ENCODE peak calls at places on chromosomes 13 and 19, in four cellular contexts. One of them, this sample, is unnamed.

GRCh38 chr13:52850396-52851152 is 2.1 kb upstream of the PCDH8 start:
- DNase-seq in endothelial cell: peak; percentile 91
- DNase-seq in heart right ventricle: peak; percentile 70
- DNase-seq in bronchial epithelial cell: peak; percentile 21
- DNase-seq in this sample: peak; percentile 93

GRCh38 chr13:105084931-105085330 is 1450.5 kb downstream of the EFNB2 start:
- DNase-seq in endothelial cell: no peak
- DNase-seq in heart right ventricle: no peak
- DNase-seq in bronchial epithelial cell: no peak
- DNase-seq in this sample: no peak

GRCh38 chr13:43119206-43119605 is 95.8 kb downstream of the DNAJC15 start:
- DNase-seq in endothelial cell: no peak
- DNase-seq in heart right ventricle: no peak
- DNase-seq in bronchial epithelial cell: no peak
- DNase-seq in this sample: no peak

GRCh38 chr13:30004204-30004603 is 153.8 kb upstream of the UBL3 start:
- DNase-seq in bronchial epithelial cell: peak; percentile 72
- DNase-seq in endothelial cell: no peak
- DNase-seq in heart right ventricle: no peak
- DNase-seq in this sample: no peak

GRCh38 chr19:1019980-1020867 is 699 bp downstream of the TMEM259 start:
- DNase-seq in heart right ventricle: no peak
- DNase-seq in bronchial epithelial cell: no peak
- DNase-seq in endothelial cell: no peak
- DNase-seq in this sample: peak; percentile 50

GRCh38 chr19:18060472-18060871 is 26.3 kb downstream of the IL12RB1 start:
- DNase-seq in endothelial cell: no peak
- DNase-seq in bronchial epithelial cell: no peak
- DNase-seq in heart right ventricle: no peak
- DNase-seq in this sample: no peak

GRCh38 chr13:114140131-114140908 is 7.9 kb upstream of the RASA3 start:
- DNase-seq in bronchial epithelial cell: no peak
- DNase-seq in endothelial cell: no peak
- DNase-seq in heart right ventricle: no peak
- DNase-seq in this sample: no peak

GRCh38 chr13:98567140-98567539 is 9.8 kb downstream of the STK24 start:
- DNase-seq in heart right ventricle: no peak
- DNase-seq in endothelial cell: no peak
- DNase-seq in bronchial epithelial cell: no peak
- DNase-seq in this sample: no peak

GRCh38 chr13:21458457-21458815 is 667 bp downstream of the ZDHHC20 start:
- DNase-seq in bronchial epithelial cell: peak; percentile 50
- DNase-seq in endothelial cell: peak; percentile 28
- DNase-seq in heart right ventricle: peak; percentile 23
- DNase-seq in this sample: peak; percentile 36

GRCh38 chr13:39123578-39123977 is 85.3 kb downstream of the NHLRC3 start:
- DNase-seq in bronchial epithelial cell: no peak
- DNase-seq in endothelial cell: no peak
- DNase-seq in heart right ventricle: no peak
- DNase-seq in this sample: no peak

GRCh38 chr19:32812036-32812435 is 57.5 kb downstream of the SLC7A9 start:
- DNase-seq in endothelial cell: no peak
- DNase-seq in bronchial epithelial cell: no peak
- DNase-seq in heart right ventricle: no peak
- DNase-seq in this sample: no peak

GRCh38 chr19:55075366-55075998 is at the start of gene EPS8L1:
- DNase-seq in bronchial epithelial cell: peak; percentile 60
- DNase-seq in heart right ventricle: no peak
- DNase-seq in endothelial cell: no peak
- DNase-seq in this sample: peak; percentile 55

GRCh38 chr19:39871362-39871761 is 25.2 kb upstream of the FBL start:
- DNase-seq in heart right ventricle: no peak
- DNase-seq in bronchial epithelial cell: no peak
- DNase-seq in endothelial cell: no peak
- DNase-seq in this sample: no peak

GRCh38 chr13:74136089-74136658 is 2.0 kb upstream of the KLF12 start:
- DNase-seq in bronchial epithelial cell: peak; percentile 58
- DNase-seq in endothelial cell: peak; percentile 40
- DNase-seq in heart right ventricle: peak; percentile 33
- DNase-seq in this sample: peak; percentile 53

GRCh38 chr13:100883453-100883852 is 208.9 kb upstream of the TMTC4 start:
- DNase-seq in heart right ventricle: no peak
- DNase-seq in bronchial epithelial cell: no peak
- DNase-seq in endothelial cell: no peak
- DNase-seq in this sample: no peak

GRCh38 chr13:45325806-45326205 is 15.2 kb downstream of the TPT1 start:
- DNase-seq in heart right ventricle: peak; percentile 84
- DNase-seq in endothelial cell: no peak
- DNase-seq in bronchial epithelial cell: peak; percentile 93
- DNase-seq in this sample: no peak

GRCh38 chr19:34725400-34725799 is 8.6 kb upstream of the ZNF181 start:
- DNase-seq in heart right ventricle: no peak
- DNase-seq in bronchial epithelial cell: no peak
- DNase-seq in endothelial cell: no peak
- DNase-seq in this sample: no peak

GRCh38 chr19:43510713-43511112 is 6.2 kb upstream of the PHLDB3 start:
- DNase-seq in bronchial epithelial cell: no peak
- DNase-seq in endothelial cell: no peak
- DNase-seq in heart right ventricle: no peak
- DNase-seq in this sample: no peak

GRCh38 chr13:102902789-102903347 is 57.0 kb downstream of the ERCC5 start:
- DNase-seq in bronchial epithelial cell: no peak
- DNase-seq in heart right ventricle: peak; percentile 47
- DNase-seq in endothelial cell: no peak
- DNase-seq in this sample: no peak

GRCh38 chr13:40920826-40921225 is 98.3 kb downstream of the ELF1 start:
- DNase-seq in bronchial epithelial cell: no peak
- DNase-seq in endothelial cell: no peak
- DNase-seq in heart right ventricle: no peak
- DNase-seq in this sample: no peak

GRCh38 chr19:43720936-43721335 is 5.1 kb downstream of the IRGC start:
- DNase-seq in bronchial epithelial cell: no peak
- DNase-seq in endothelial cell: no peak
- DNase-seq in heart right ventricle: no peak
- DNase-seq in this sample: no peak

GRCh38 chr19:8610041-8610927 is at the start of gene ADAMTS10:
- DNase-seq in endothelial cell: peak; percentile 50
- DNase-seq in heart right ventricle: no peak
- DNase-seq in bronchial epithelial cell: no peak
- DNase-seq in this sample: peak; percentile 74

GRCh38 chr13:31014461-31014860 is 82.0 kb downstream of the TEX26 start:
- DNase-seq in heart right ventricle: no peak
- DNase-seq in endothelial cell: no peak
- DNase-seq in bronchial epithelial cell: no peak
- DNase-seq in this sample: no peak

GRCh38 chr13:44052843-44053607 is 173.3 kb downstream of the LACC1 start:
- DNase-seq in endothelial cell: peak; percentile 7
- DNase-seq in bronchial epithelial cell: peak; percentile 34
- DNase-seq in heart right ventricle: no peak
- DNase-seq in this sample: peak; percentile 40

GRCh38 chr13:36914648-36915047 is 5.4 kb downstream of the SMAD9 start:
- DNase-seq in heart right ventricle: no peak
- DNase-seq in endothelial cell: no peak
- DNase-seq in bronchial epithelial cell: no peak
- DNase-seq in this sample: no peak

GRCh38 chr19:50328257-50329145 is 676 bp downstream of the KCNC3 start:
- DNase-seq in bronchial epithelial cell: no peak
- DNase-seq in heart right ventricle: no peak
- DNase-seq in endothelial cell: no peak
- DNase-seq in this sample: peak; percentile 53

GRCh38 chr19:51354103-51354741 is 12.0 kb downstream of the ETFB start:
- DNase-seq in bronchial epithelial cell: no peak
- DNase-seq in endothelial cell: no peak
- DNase-seq in heart right ventricle: no peak
- DNase-seq in this sample: peak; percentile 39

GRCh38 chr13:84648069-84648640 is 765.9 kb upstream of the SLITRK1 start:
- DNase-seq in endothelial cell: no peak
- DNase-seq in bronchial epithelial cell: peak; percentile 24
- DNase-seq in heart right ventricle: no peak
- DNase-seq in this sample: no peak
- TF ChIP-seq CTCF in endothelial cell: no peak
- TF ChIP-seq CTCF in bronchial epithelial cell: no peak
- TF ChIP-seq CTCF in heart right ventricle: peak; percentile 31
- TF ChIP-seq CTCF in this sample: no peak

DNA sequence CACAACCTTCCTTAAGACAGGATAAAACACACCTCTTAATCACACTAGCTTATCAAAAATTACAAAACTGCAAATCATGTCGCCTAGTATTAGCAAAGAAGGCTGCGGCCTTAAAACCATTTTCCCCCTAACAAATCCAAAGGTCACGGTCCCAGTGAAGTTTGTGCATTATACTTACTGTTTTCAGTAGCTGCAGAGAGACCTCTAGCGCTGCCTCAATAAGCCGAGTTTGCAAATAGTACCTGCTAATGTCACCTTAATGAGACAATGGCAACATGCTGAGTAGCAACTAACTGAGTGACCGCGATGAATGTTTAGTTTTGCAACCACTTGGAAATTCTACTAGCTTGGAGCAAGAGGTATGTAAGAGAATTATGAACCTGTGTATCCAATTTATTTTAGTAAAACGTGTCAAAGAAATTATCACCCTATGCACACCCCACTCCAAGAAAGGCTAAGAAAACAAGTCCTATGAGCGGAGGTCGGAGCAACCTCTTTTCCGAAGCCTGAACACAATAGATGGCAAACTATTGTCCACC is 1.2 kb downstream of the KPNA3 start:
- DNase-seq in endothelial cell: peak; percentile 4
- DNase-seq in heart right ventricle: no peak
- DNase-seq in bronchial epithelial cell: peak; percentile 39
- DNase-seq in this sample: no peak
- TF ChIP-seq CTCF in endothelial cell: no peak
- TF ChIP-seq CTCF in heart right ventricle: no peak
- TF ChIP-seq CTCF in bronchial epithelial cell: peak; percentile 2
- TF ChIP-seq CTCF in this sample: no peak

GRCh38 chr19:4732680-4733114 is 9.1 kb upstream of the DPP9 start:
- DNase-seq in heart right ventricle: peak; percentile 44
- DNase-seq in endothelial cell: peak; percentile 43
- DNase-seq in bronchial epithelial cell: peak; percentile 43
- DNase-seq in this sample: peak; percentile 62
- TF ChIP-seq CTCF in heart right ventricle: peak; percentile 76
- TF ChIP-seq CTCF in endothelial cell: peak; percentile 53
- TF ChIP-seq CTCF in bronchial epithelial cell: peak; percentile 85
- TF ChIP-seq CTCF in this sample: peak; percentile 76

GRCh38 chr13:87280139-87280538 is 391.0 kb upstream of the SLITRK5 start:
- DNase-seq in heart right ventricle: no peak
- DNase-seq in bronchial epithelial cell: no peak
- DNase-seq in endothelial cell: no peak
- DNase-seq in this sample: no peak

DNA sequence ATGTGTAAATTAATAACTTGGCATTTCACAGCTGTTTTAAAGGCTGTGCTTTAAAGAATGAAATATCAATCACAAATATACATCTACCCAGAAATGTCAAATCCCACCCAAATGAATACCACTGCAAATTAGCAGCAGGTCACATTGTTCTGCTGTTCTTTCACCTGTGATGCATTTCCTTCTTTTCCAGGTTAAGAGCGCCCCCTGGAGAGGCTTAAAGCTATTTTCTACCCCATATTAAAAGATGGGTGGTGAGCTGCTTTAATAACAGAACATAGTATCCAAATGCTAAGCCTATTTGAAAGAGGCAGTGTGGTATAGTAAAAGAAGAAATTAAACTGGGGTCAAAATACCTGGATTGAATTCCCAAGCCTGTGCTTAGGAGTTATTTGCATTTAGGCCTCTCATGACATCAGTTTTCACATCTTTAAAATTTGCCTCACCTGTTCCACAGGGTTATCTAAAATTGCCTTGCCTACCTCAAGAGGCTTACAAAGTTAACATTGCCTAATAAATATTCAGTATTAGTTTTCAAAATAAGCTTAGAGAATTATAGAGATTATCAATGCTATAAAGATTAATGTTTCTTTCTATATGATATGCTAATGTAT is 396.9 kb upstream of the SLITRK5 start:
- DNase-seq in endothelial cell: peak; percentile 61
- DNase-seq in heart right ventricle: peak; percentile 15
- DNase-seq in bronchial epithelial cell: peak; percentile 44
- DNase-seq in this sample: peak; percentile 60
- TF ChIP-seq CTCF in endothelial cell: peak; percentile 57
- TF ChIP-seq CTCF in heart right ventricle: peak; percentile 45
- TF ChIP-seq CTCF in bronchial epithelial cell: peak; percentile 65
- TF ChIP-seq CTCF in this sample: peak; percentile 71

DNA sequence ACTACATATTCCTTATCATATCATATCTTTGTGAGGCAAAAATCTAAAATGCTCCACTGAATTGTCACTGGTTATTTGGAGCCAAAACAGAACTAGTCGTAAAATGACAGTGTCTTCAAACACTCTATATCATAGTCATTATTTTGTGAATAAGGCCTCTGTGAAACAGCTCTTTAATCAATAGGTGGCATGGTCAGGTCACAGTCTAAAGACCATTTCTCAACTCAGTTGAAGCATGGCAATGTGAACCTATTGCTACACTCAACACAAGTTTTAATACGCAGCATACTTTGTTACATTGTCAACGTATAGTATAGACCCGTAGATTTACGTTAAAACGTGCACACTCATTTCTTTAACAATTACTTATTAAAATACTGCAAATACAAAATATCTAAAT is 131.3 kb upstream of the PCDH20 start:
- DNase-seq in heart right ventricle: no peak
- DNase-seq in bronchial epithelial cell: no peak
- DNase-seq in endothelial cell: no peak
- DNase-seq in this sample: no peak
- TF ChIP-seq CTCF in heart right ventricle: no peak
- TF ChIP-seq CTCF in bronchial epithelial cell: no peak
- TF ChIP-seq CTCF in endothelial cell: no peak
- TF ChIP-seq CTCF in this sample: no peak

This sample was measured in nephron progenitor cell.